ENCODE peak calls at places on chromosomes 12 and 14, in eight cellular contexts. One of them, this sample, is unnamed.

GRCh38 chr12:20451759-20452158 is 83.4 kb downstream of the PDE3A start:
- DNase-seq in BE2C: no peak
- DNase-seq in CD8-positive, alpha-beta T cell: no peak
- DNase-seq in upper lobe of right lung: no peak
- DNase-seq in CD4-positive, CD25-positive, alpha-beta regulatory T cell: no peak
- DNase-seq in HCT116: no peak
- DNase-seq in heart left ventricle: no peak
- DNase-seq in tibial artery: no peak
- DNase-seq in this sample: no peak

GRCh38 chr12:509494-509893 is 49.8 kb downstream of the B4GALNT3 start:
- DNase-seq in CD8-positive, alpha-beta T cell: no peak
- DNase-seq in tibial artery: no peak
- DNase-seq in heart left ventricle: no peak
- DNase-seq in upper lobe of right lung: peak; percentile 67
- DNase-seq in HCT116: no peak
- DNase-seq in BE2C: no peak
- DNase-seq in CD4-positive, CD25-positive, alpha-beta regulatory T cell: no peak
- DNase-seq in this sample: no peak

GRCh38 chr12:39010406-39010805 is 105.0 kb upstream of the CPNE8 start:
- DNase-seq in tibial artery: no peak
- DNase-seq in HCT116: no peak
- DNase-seq in CD4-positive, CD25-positive, alpha-beta regulatory T cell: no peak
- DNase-seq in BE2C: no peak
- DNase-seq in upper lobe of right lung: no peak
- DNase-seq in CD8-positive, alpha-beta T cell: no peak
- DNase-seq in heart left ventricle: no peak
- DNase-seq in this sample: no peak

GRCh38 chr12:71591601-71592000 is 72.0 kb downstream of the ZFC3H1 start:
- DNase-seq in HCT116: no peak
- DNase-seq in heart left ventricle: no peak
- DNase-seq in tibial artery: no peak
- DNase-seq in upper lobe of right lung: no peak
- DNase-seq in BE2C: no peak
- DNase-seq in CD4-positive, CD25-positive, alpha-beta regulatory T cell: no peak
- DNase-seq in CD8-positive, alpha-beta T cell: no peak
- DNase-seq in this sample: no peak

GRCh38 chr12:105386431-105386830 is 55.9 kb downstream of the C12orf75 start:
- DNase-seq in CD8-positive, alpha-beta T cell: no peak
- DNase-seq in upper lobe of right lung: no peak
- DNase-seq in heart left ventricle: no peak
- DNase-seq in tibial artery: no peak
- DNase-seq in HCT116: no peak
- DNase-seq in CD4-positive, CD25-positive, alpha-beta regulatory T cell: no peak
- DNase-seq in BE2C: no peak
- DNase-seq in this sample: no peak

GRCh38 chr12:27826076-27826475 is 46.0 kb upstream of the MANSC4 start:
- DNase-seq in HCT116: no peak
- DNase-seq in CD4-positive, CD25-positive, alpha-beta regulatory T cell: no peak
- DNase-seq in BE2C: no peak
- DNase-seq in tibial artery: no peak
- DNase-seq in heart left ventricle: no peak
- DNase-seq in CD8-positive, alpha-beta T cell: no peak
- DNase-seq in upper lobe of right lung: no peak
- DNase-seq in this sample: no peak

GRCh38 chr12:131082795-131083194 is 129.1 kb downstream of the ADGRD1 start:
- DNase-seq in heart left ventricle: no peak
- DNase-seq in tibial artery: no peak
- DNase-seq in BE2C: peak; percentile 1
- DNase-seq in CD4-positive, CD25-positive, alpha-beta regulatory T cell: no peak
- DNase-seq in CD8-positive, alpha-beta T cell: no peak
- DNase-seq in HCT116: no peak
- DNase-seq in upper lobe of right lung: peak; percentile 52
- DNase-seq in this sample: no peak

GRCh38 chr12:12553208-12553785 is 9.4 kb downstream of the DUSP16 start:
- DNase-seq in BE2C: no peak
- DNase-seq in CD8-positive, alpha-beta T cell: no peak
- DNase-seq in CD4-positive, CD25-positive, alpha-beta regulatory T cell: no peak
- DNase-seq in heart left ventricle: no peak
- DNase-seq in upper lobe of right lung: no peak
- DNase-seq in tibial artery: no peak
- DNase-seq in HCT116: no peak
- DNase-seq in this sample: no peak

GRCh38 chr14:64645220-64645891 is 58.9 kb upstream of the PLEKHG3 start:
- DNase-seq in heart left ventricle: no peak
- DNase-seq in upper lobe of right lung: no peak
- DNase-seq in CD4-positive, CD25-positive, alpha-beta regulatory T cell: no peak
- DNase-seq in CD8-positive, alpha-beta T cell: no peak
- DNase-seq in BE2C: no peak
- DNase-seq in HCT116: no peak
- DNase-seq in tibial artery: no peak
- DNase-seq in this sample: no peak

GRCh38 chr12:45878630-45879255 is 111.6 kb downstream of the SCAF11 start:
- DNase-seq in upper lobe of right lung: no peak
- DNase-seq in CD8-positive, alpha-beta T cell: peak; percentile 27
- DNase-seq in CD4-positive, CD25-positive, alpha-beta regulatory T cell: no peak
- DNase-seq in BE2C: no peak
- DNase-seq in HCT116: no peak
- DNase-seq in heart left ventricle: no peak
- DNase-seq in tibial artery: no peak
- DNase-seq in this sample: no peak

GRCh38 chr12:121578230-121579189 is 2.3 kb downstream of the KDM2B start:
- DNase-seq in upper lobe of right lung: no peak
- DNase-seq in heart left ventricle: no peak
- DNase-seq in BE2C: no peak
- DNase-seq in HCT116: no peak
- DNase-seq in tibial artery: no peak
- DNase-seq in CD8-positive, alpha-beta T cell: peak; percentile 55
- DNase-seq in CD4-positive, CD25-positive, alpha-beta regulatory T cell: no peak
- DNase-seq in this sample: no peak
- H3K4me1 ChIP-seq in upper lobe of right lung: peaks cover 48% of the 10 kb centered on the region
- H3K4me1 ChIP-seq in heart left ventricle: peaks cover 17% of the 10 kb centered on the region
- H3K4me1 ChIP-seq in BE2C: peaks cover 5% of the 10 kb centered on the region
- H3K4me1 ChIP-seq in HCT116: peaks cover 29% of the 10 kb centered on the region
- H3K4me1 ChIP-seq in tibial artery: peaks cover 50% of the 10 kb centered on the region
- H3K4me1 ChIP-seq in CD8-positive, alpha-beta T cell: peaks cover 39% of the 10 kb centered on the region
- H3K4me1 ChIP-seq in CD4-positive, CD25-positive, alpha-beta regulatory T cell: peaks cover 60% of the 10 kb centered on the region
- H3K4me1 ChIP-seq in this sample: peaks cover 51% of the 10 kb centered on the region

GRCh38 chr12:6084969-6085450 is 39.5 kb downstream of the VWF start:
- DNase-seq in CD8-positive, alpha-beta T cell: no peak
- DNase-seq in BE2C: peak; percentile 11
- DNase-seq in upper lobe of right lung: no peak
- DNase-seq in tibial artery: peak; percentile 3
- DNase-seq in CD4-positive, CD25-positive, alpha-beta regulatory T cell: no peak
- DNase-seq in heart left ventricle: no peak
- DNase-seq in HCT116: no peak
- DNase-seq in this sample: no peak

GRCh38 chr12:6083606-6084005 is 40.9 kb downstream of the VWF start:
- DNase-seq in tibial artery: peak; percentile 0
- DNase-seq in upper lobe of right lung: no peak
- DNase-seq in CD4-positive, CD25-positive, alpha-beta regulatory T cell: no peak
- DNase-seq in HCT116: no peak
- DNase-seq in BE2C: peak; percentile 4
- DNase-seq in heart left ventricle: no peak
- DNase-seq in CD8-positive, alpha-beta T cell: no peak
- DNase-seq in this sample: no peak

GRCh38 chr12:6084261-6084968 is 40.1 kb downstream of the VWF start:
- DNase-seq in heart left ventricle: no peak
- DNase-seq in tibial artery: peak; percentile 16
- DNase-seq in CD8-positive, alpha-beta T cell: no peak
- DNase-seq in upper lobe of right lung: no peak
- DNase-seq in BE2C: peak; percentile 95
- DNase-seq in HCT116: peak; percentile 60
- DNase-seq in CD4-positive, CD25-positive, alpha-beta regulatory T cell: no peak
- DNase-seq in this sample: peak; percentile 36

GRCh38 chr12:6080149-6081045 is 44.1 kb downstream of the VWF start:
- DNase-seq in CD4-positive, CD25-positive, alpha-beta regulatory T cell: no peak
- DNase-seq in CD8-positive, alpha-beta T cell: no peak
- DNase-seq in heart left ventricle: no peak
- DNase-seq in BE2C: peak; percentile 0
- DNase-seq in tibial artery: no peak
- DNase-seq in HCT116: no peak
- DNase-seq in upper lobe of right lung: no peak
- DNase-seq in this sample: no peak

GRCh38 chr12:6082613-6083012 is 41.9 kb downstream of the VWF start:
- DNase-seq in heart left ventricle: no peak
- DNase-seq in BE2C: peak; percentile 6
- DNase-seq in upper lobe of right lung: no peak
- DNase-seq in tibial artery: peak; percentile 7
- DNase-seq in HCT116: no peak
- DNase-seq in CD8-positive, alpha-beta T cell: no peak
- DNase-seq in CD4-positive, CD25-positive, alpha-beta regulatory T cell: no peak
- DNase-seq in this sample: no peak
- H3K4me1 ChIP-seq in heart left ventricle: peaks cover 44% of the 10 kb centered on the region
- H3K4me1 ChIP-seq in BE2C: peaks cover 25% of the 10 kb centered on the region
- H3K4me1 ChIP-seq in upper lobe of right lung: peaks cover 13% of the 10 kb centered on the region
- H3K4me1 ChIP-seq in tibial artery: peaks cover 20% of the 10 kb centered on the region
- H3K4me1 ChIP-seq in HCT116: peaks cover 58% of the 10 kb centered on the region
- H3K4me1 ChIP-seq in CD8-positive, alpha-beta T cell: no peaks in the 10 kb centered on the region
- H3K4me1 ChIP-seq in CD4-positive, CD25-positive, alpha-beta regulatory T cell: no peaks in the 10 kb centered on the region
- H3K4me1 ChIP-seq in this sample: peaks cover 10% of the 10 kb centered on the region

DNA sequence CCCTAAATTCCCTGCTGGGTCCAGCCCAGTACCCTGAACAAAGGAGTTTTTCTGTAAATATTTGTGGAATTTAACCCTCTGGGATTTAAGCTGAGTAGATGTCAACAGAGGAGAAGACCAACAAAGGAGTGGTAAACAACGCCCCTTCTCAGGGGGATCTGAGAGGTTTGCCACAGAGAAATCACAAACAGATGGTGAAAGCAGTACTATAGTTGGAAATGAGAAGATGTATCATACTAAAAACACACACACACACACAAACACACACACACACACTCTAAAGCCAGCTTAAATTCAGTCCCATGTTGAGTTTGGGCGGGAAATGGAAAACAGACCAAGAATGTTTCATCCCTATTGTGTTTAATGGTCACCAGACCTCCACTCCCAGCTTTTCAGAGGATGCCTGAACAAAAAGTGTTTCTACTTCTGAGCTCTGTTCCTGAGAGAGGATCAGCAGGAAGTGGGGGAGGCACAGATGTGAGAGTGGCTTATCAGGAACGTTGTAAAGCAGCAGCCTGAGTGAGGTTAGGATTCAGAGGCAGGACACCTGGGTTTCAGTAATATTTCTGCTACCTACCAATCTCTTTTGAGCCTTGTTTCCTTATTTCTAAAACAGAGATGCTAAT is 3.2 kb downstream of the BIN2 start:
- DNase-seq in upper lobe of right lung: no peak
- DNase-seq in CD4-positive, CD25-positive, alpha-beta regulatory T cell: no peak
- DNase-seq in CD8-positive, alpha-beta T cell: no peak
- DNase-seq in HCT116: no peak
- DNase-seq in BE2C: no peak
- DNase-seq in tibial artery: no peak
- DNase-seq in heart left ventricle: no peak
- DNase-seq in this sample: no peak
- H3K4me1 ChIP-seq in upper lobe of right lung: peaks cover 13% of the 10 kb centered on the region
- H3K4me1 ChIP-seq in CD4-positive, CD25-positive, alpha-beta regulatory T cell: peaks cover 97% of the 10 kb centered on the region
- H3K4me1 ChIP-seq in CD8-positive, alpha-beta T cell: peaks cover 69% of the 10 kb centered on the region
- H3K4me1 ChIP-seq in HCT116: no peaks in the 10 kb centered on the region
- H3K4me1 ChIP-seq in BE2C: no peaks in the 10 kb centered on the region
- H3K4me1 ChIP-seq in tibial artery: no peaks in the 10 kb centered on the region
- H3K4me1 ChIP-seq in heart left ventricle: no peaks in the 10 kb centered on the region
- H3K4me1 ChIP-seq in this sample: no peaks in the 10 kb centered on the region

DNA sequence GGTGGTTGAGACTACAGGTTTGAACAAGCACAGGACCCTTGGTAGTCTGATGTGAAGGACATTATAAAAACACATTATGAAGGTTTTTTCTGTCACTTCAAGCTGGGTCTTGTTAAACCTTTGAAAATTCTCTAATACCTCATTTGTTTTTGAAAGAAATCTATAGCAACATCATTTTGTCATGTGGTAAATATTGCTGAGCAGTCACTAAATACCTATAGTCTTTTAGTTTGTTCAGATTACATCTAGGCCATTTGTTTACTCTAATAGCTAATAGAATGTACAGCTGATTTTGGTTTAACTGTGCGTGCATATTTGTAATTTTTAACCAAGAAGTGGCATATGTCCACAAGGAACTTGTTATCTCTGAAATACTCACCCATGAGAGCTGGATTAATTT is 2.9 kb downstream of the PPM1A start:
- DNase-seq in HCT116: no peak
- DNase-seq in tibial artery: no peak
- DNase-seq in CD8-positive, alpha-beta T cell: no peak
- DNase-seq in BE2C: no peak
- DNase-seq in upper lobe of right lung: no peak
- DNase-seq in heart left ventricle: no peak
- DNase-seq in CD4-positive, CD25-positive, alpha-beta regulatory T cell: no peak
- DNase-seq in this sample: no peak
- H3K4me1 ChIP-seq in HCT116: peaks cover 31% of the 10 kb centered on the region
- H3K4me1 ChIP-seq in tibial artery: peaks cover 55% of the 10 kb centered on the region
- H3K4me1 ChIP-seq in CD8-positive, alpha-beta T cell: peaks cover 44% of the 10 kb centered on the region
- H3K4me1 ChIP-seq in BE2C: peaks cover 3% of the 10 kb centered on the region
- H3K4me1 ChIP-seq in upper lobe of right lung: peaks cover 42% of the 10 kb centered on the region
- H3K4me1 ChIP-seq in heart left ventricle: peaks cover 19% of the 10 kb centered on the region
- H3K4me1 ChIP-seq in CD4-positive, CD25-positive, alpha-beta regulatory T cell: peaks cover 33% of the 10 kb centered on the region
- H3K4me1 ChIP-seq in this sample: peaks cover 40% of the 10 kb centered on the region

This sample was measured in Peyer's patch.